ENCODE peak calls at places on chromosome 1, in six cellular contexts. L is IMR-90; H is stimulated activated CD4-positive, alpha-beta T cell treated with anti-CD3 and anti-CD28 coated beads, Interleukin-12 subunit alpha, Interleukin-12 subunit beta, amount 100 ng/mL, for 48 hours; F is CD8-positive, alpha-beta T cell; J is NCI-H1417; Z is substantia nigra. R is an unnamed sample.

GRCh38 chr1:17069452-17070162 is 15.8 kb upstream of the SDHB start:
- DNase-seq in F (no peak), H (no peak), Z (no peak), J (no peak), L (no peak), R (no peak)

GRCh38 chr1:214899908-214900470 is 182.5 kb upstream of the KCNK2 start:
- DNase-seq in L (peak), H (no peak), J (no peak), F (no peak), Z (no peak), R (no peak)

GRCh38 chr1:157241185-157241538 is 103.0 kb upstream of the ETV3 start:
- DNase-seq in F (no peak), L (no peak), H (no peak), J (no peak), Z (no peak), R (no peak)

GRCh38 chr1:156510709-156511108 is 10.1 kb upstream of the MEF2D start:
- DNase-seq in Z (peak), H (no peak), L (peak), F (no peak), J (no peak), R (no peak)

GRCh38 chr1:202656951-202657646 is 53.2 kb downstream of the SYT2 start:
- DNase-seq in F (no peak), L (peak), Z (no peak), H (no peak), J (no peak), R (no peak)

GRCh38 chr1:243271990-243272389 is 16.1 kb downstream of the SDCCAG8 start:
- DNase-seq in F (no peak), Z (no peak), L (no peak), J (no peak), H (no peak), R (no peak)

GRCh38 chr1:94560333-94560732 is 18.8 kb upstream of the F3 start:
- DNase-seq in L (peak), Z (no peak), H (no peak), J (no peak), F (no peak), R (no peak)

GRCh38 chr1:2127181-2128145 is 67.1 kb downstream of the FAAP20 start:
- DNase-seq in Z (peak), F (no peak), H (no peak), J (no peak), L (no peak), R (no peak)

GRCh38 chr1:87853576-87854351 is 525.1 kb downstream of the LMO4 start:
- DNase-seq in F (no peak), Z (no peak), L (peak), J (no peak), H (no peak), R (no peak)

GRCh38 chr1:99647460-99647859 is 1.5 kb downstream of the PALMD start:
- DNase-seq in Z (no peak), F (no peak), J (no peak), L (no peak), H (no peak), R (no peak)